ENCODE peak calls at places on chromosomes 2 and 18, in four cellular contexts. One of them, this sample, is unnamed.

GRCh38 chr2:148907085-148907785 is 32.2 kb downstream of the KIF5C start:
- DNase-seq in IMR-90: no peak
- DNase-seq in K562: peak; percentile 52
- DNase-seq in keratinocyte: no peak
- DNase-seq in this sample: no peak

GRCh38 chr2:240305369-240305962 is 130.0 kb upstream of the GPC1 start:
- DNase-seq in K562: no peak
- DNase-seq in IMR-90: no peak
- DNase-seq in keratinocyte: no peak
- DNase-seq in this sample: no peak

GRCh38 chr2:127254386-127254981 is 34.4 kb upstream of the CYP27C1 start:
- DNase-seq in K562: no peak
- DNase-seq in IMR-90: peak; percentile 10
- DNase-seq in keratinocyte: no peak
- DNase-seq in this sample: no peak

GRCh38 chr2:224655006-224655537 is 61.1 kb downstream of the CCDC195 start:
- DNase-seq in K562: no peak
- DNase-seq in IMR-90: no peak
- DNase-seq in keratinocyte: no peak
- DNase-seq in this sample: no peak

GRCh38 chr2:70087703-70088507 is 628 bp downstream of the PCBP1 start:
- DNase-seq in K562: peak; percentile 72
- DNase-seq in IMR-90: peak; percentile 58
- DNase-seq in keratinocyte: peak; percentile 35
- DNase-seq in this sample: peak; percentile 61

GRCh38 chr2:177334940-177335543 is 57.5 kb upstream of the AGPS start:
- DNase-seq in IMR-90: peak; percentile 40
- DNase-seq in keratinocyte: no peak
- DNase-seq in K562: peak; percentile 55
- DNase-seq in this sample: peak; percentile 57

GRCh38 chr2:137943948-137944347 is 20.3 kb upstream of the HNMT start:
- DNase-seq in IMR-90: no peak
- DNase-seq in K562: no peak
- DNase-seq in keratinocyte: no peak
- DNase-seq in this sample: no peak

GRCh38 chr2:55961318-55961911 is 37.8 kb upstream of the EFEMP1 start:
- DNase-seq in IMR-90: peak; percentile 66
- DNase-seq in keratinocyte: no peak
- DNase-seq in K562: peak; percentile 31
- DNase-seq in this sample: peak; percentile 86

GRCh38 chr2:227884511-227884947 is 13.1 kb downstream of the DAW1 start:
- DNase-seq in keratinocyte: no peak
- DNase-seq in IMR-90: peak; percentile 72
- DNase-seq in K562: peak; percentile 61
- DNase-seq in this sample: peak; percentile 77

GRCh38 chr18:44974174-44974573 is 293.5 kb downstream of the SETBP1 start:
- DNase-seq in K562: no peak
- DNase-seq in keratinocyte: no peak
- DNase-seq in IMR-90: no peak
- DNase-seq in this sample: no peak

GRCh38 chr2:143161982-143162837 is 33.0 kb downstream of the ARHGAP15 start:
- DNase-seq in K562: peak; percentile 13
- DNase-seq in IMR-90: peak; percentile 58
- DNase-seq in keratinocyte: no peak
- DNase-seq in this sample: peak; percentile 17

GRCh38 chr2:118718921-118719320 is 128.5 kb downstream of the EN1 start:
- DNase-seq in K562: no peak
- DNase-seq in keratinocyte: no peak
- DNase-seq in IMR-90: no peak
- DNase-seq in this sample: no peak
- H3K9me1 ChIP-seq in K562: no peaks in the 10 kb centered on the region
- H3K9me1 ChIP-seq in keratinocyte: no peaks in the 10 kb centered on the region
- H3K9me1 ChIP-seq in IMR-90: no peaks in the 10 kb centered on the region
- H3K9me1 ChIP-seq in this sample: no peaks in the 10 kb centered on the region

DNA sequence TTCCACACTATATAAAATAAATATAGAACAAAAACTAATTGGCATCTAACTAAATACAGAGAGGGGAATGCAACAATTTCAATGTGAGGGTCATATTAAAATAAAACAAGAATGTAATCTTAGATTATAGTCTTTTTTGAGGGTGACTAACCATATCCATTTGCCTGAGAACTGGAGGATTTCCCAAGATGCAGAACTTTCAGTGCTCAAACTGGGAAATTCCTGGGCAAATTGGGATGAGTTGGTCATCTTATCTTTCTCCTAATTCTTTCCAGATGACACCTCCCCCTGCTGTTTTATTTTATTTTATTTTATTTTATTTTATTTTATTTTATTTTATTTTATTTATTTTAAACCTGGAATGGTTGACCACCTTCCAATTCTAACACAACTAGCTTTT is 846.2 kb downstream of the SLC4A3 start:
- DNase-seq in K562: no peak
- DNase-seq in keratinocyte: no peak
- DNase-seq in IMR-90: peak; percentile 64
- DNase-seq in this sample: no peak
- H3K4me3 ChIP-seq in K562: no peak overlapping the region
- H3K4me3 ChIP-seq in keratinocyte: no peak overlapping the region
- H3K4me3 ChIP-seq in IMR-90: no peak overlapping the region
- H3K4me3 ChIP-seq in this sample: no peak overlapping the region

GRCh38 chr2:160380000-160380570 is 113.5 kb downstream of the RBMS1 start:
- DNase-seq in IMR-90: no peak
- DNase-seq in K562: no peak
- DNase-seq in keratinocyte: no peak
- DNase-seq in this sample: no peak

GRCh38 chr2:160377204-160377995 is 116.2 kb downstream of the RBMS1 start:
- DNase-seq in K562: no peak
- DNase-seq in IMR-90: peak; percentile 50
- DNase-seq in keratinocyte: no peak
- DNase-seq in this sample: no peak

GRCh38 chr2:160379399-160379798 is 114.2 kb downstream of the RBMS1 start:
- DNase-seq in IMR-90: peak; percentile 96
- DNase-seq in K562: no peak
- DNase-seq in keratinocyte: no peak
- DNase-seq in this sample: no peak

GRCh38 chr2:160381425-160381951 is 112.1 kb downstream of the RBMS1 start:
- DNase-seq in keratinocyte: no peak
- DNase-seq in IMR-90: peak; percentile 52
- DNase-seq in K562: no peak
- DNase-seq in this sample: peak; percentile 70

GRCh38 chr2:160380613-160381012 is 113.0 kb downstream of the RBMS1 start:
- DNase-seq in keratinocyte: no peak
- DNase-seq in IMR-90: no peak
- DNase-seq in K562: no peak
- DNase-seq in this sample: peak; percentile 33
- H3K27ac ChIP-seq in keratinocyte: no peak overlapping the region
- H3K27ac ChIP-seq in IMR-90: peak overlapping the region; percentile 96
- H3K27ac ChIP-seq in K562: no peak overlapping the region
- H3K27ac ChIP-seq in this sample: peak overlapping the region; percentile 63

GRCh38 chr2:237524631-237525030 is 37.6 kb downstream of the MLPH start:
- DNase-seq in keratinocyte: no peak
- DNase-seq in K562: no peak
- DNase-seq in IMR-90: no peak
- DNase-seq in this sample: no peak
- H3K9me1 ChIP-seq in keratinocyte: no peaks in the 10 kb centered on the region
- H3K9me1 ChIP-seq in K562: no peaks in the 10 kb centered on the region
- H3K9me1 ChIP-seq in IMR-90: no peaks in the 10 kb centered on the region
- H3K9me1 ChIP-seq in this sample: no peaks in the 10 kb centered on the region

DNA sequence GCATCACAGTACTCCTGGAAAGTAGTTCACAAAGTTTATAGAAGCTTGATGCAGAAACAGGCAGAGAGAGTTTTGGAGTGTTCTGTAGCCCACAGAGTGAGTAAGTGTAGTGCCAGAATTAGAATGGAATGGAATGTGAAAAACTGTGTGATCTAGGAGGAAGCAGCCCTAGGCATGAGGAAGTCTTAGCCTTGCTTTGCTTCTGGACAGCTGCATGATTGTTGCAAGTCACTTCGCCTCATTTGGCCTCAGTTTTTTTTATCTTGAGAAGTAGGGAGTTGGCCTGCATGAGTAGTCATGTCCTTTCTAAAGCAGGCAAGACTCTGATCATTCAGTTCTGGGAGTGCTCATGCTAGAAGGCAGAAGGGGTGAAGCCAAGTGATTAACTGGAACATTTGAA is 10.9 kb downstream of the SERPINB12 start:
- DNase-seq in IMR-90: peak; percentile 62
- DNase-seq in keratinocyte: peak; percentile 54
- DNase-seq in K562: no peak
- DNase-seq in this sample: no peak
- H3K4me3 ChIP-seq in IMR-90: no peak overlapping the region
- H3K4me3 ChIP-seq in keratinocyte: no peak overlapping the region
- H3K4me3 ChIP-seq in K562: no peak overlapping the region
- H3K4me3 ChIP-seq in this sample: no peak overlapping the region

GRCh38 chr2:84833481-84834150 is 47.3 kb downstream of the TRABD2A start:
- DNase-seq in keratinocyte: no peak
- DNase-seq in K562: no peak
- DNase-seq in IMR-90: no peak
- DNase-seq in this sample: no peak

GRCh38 chr2:84838434-84839145 is 42.3 kb downstream of the TRABD2A start:
- DNase-seq in IMR-90: peak; percentile 93
- DNase-seq in keratinocyte: no peak
- DNase-seq in K562: no peak
- DNase-seq in this sample: no peak

GRCh38 chr2:84832772-84833461 is 48.0 kb downstream of the TRABD2A start:
- DNase-seq in keratinocyte: no peak
- DNase-seq in K562: no peak
- DNase-seq in IMR-90: peak; percentile 17
- DNase-seq in this sample: no peak

GRCh38 chr2:84839851-84840250 is 41.0 kb downstream of the TRABD2A start:
- DNase-seq in keratinocyte: no peak
- DNase-seq in K562: no peak
- DNase-seq in IMR-90: no peak
- DNase-seq in this sample: no peak

GRCh38 chr2:84836215-84836614 is 44.7 kb downstream of the TRABD2A start:
- DNase-seq in IMR-90: no peak
- DNase-seq in K562: no peak
- DNase-seq in keratinocyte: no peak
- DNase-seq in this sample: no peak
- H3K27ac ChIP-seq in IMR-90: no peak overlapping the region
- H3K27ac ChIP-seq in K562: no peak overlapping the region
- H3K27ac ChIP-seq in keratinocyte: no peak overlapping the region
- H3K27ac ChIP-seq in this sample: no peak overlapping the region

DNA sequence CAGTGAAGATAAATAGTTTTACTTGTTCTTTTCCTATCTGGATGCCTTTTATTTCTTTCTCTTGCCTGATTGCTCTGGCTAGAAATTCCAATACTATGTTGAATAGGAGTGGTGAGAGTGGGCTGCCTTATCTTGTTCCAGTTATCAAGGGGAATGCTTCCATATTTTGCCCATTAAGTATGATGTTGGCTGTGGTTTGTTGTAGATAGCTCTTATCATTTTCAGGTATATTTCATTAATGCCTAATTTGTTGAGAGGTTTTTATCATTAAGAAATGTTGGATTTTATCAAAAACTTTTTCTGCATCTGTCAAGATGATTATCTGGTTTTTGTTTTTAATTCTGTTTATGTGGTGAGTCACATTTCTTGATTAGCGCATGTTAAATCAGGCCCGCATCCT is 655.8 kb downstream of the NUP35 start:
- DNase-seq in keratinocyte: no peak
- DNase-seq in K562: no peak
- DNase-seq in IMR-90: no peak
- DNase-seq in this sample: no peak
- H3K9me1 ChIP-seq in keratinocyte: no peaks in the 10 kb centered on the region
- H3K9me1 ChIP-seq in K562: no peaks in the 10 kb centered on the region
- H3K9me1 ChIP-seq in IMR-90: no peaks in the 10 kb centered on the region
- H3K9me1 ChIP-seq in this sample: no peaks in the 10 kb centered on the region

GRCh38 chr2:120741514-120742448 is 6.1 kb downstream of the GLI2 start:
- DNase-seq in K562: no peak
- DNase-seq in keratinocyte: no peak
- DNase-seq in IMR-90: no peak
- DNase-seq in this sample: no peak
- H3K4me3 ChIP-seq in K562: no peak overlapping the region
- H3K4me3 ChIP-seq in keratinocyte: no peak overlapping the region
- H3K4me3 ChIP-seq in IMR-90: peak overlapping the region; percentile 26
- H3K4me3 ChIP-seq in this sample: no peak overlapping the region

This sample was measured in endothelial cell of umbilical vein.